ENCODE peak calls at places on chromosome 22, in seven cellular contexts. E, U, I, H, Y, Q and C are unnamed samples. For H3K4me1, the result is how much of the 10 kb centered on the place peaks cover.

GRCh38 chr22:29457730-29458129 is 19.3 kb downstream of the RFPL1 start:
- DNase-seq in E (no peak), U (peak), I (peak), H (peak), Y (no peak), Q (peak), C (peak)

GRCh38 chr22:35275580-35275979 is 18.3 kb downstream of the HMGXB4 start:
- DNase-seq in E (no peak), U (no peak), I (no peak), H (no peak), Y (no peak), Q (no peak), C (no peak)

GRCh38 chr22:41367039-41367679 is 14.6 kb upstream of the TEF start:
- DNase-seq in E (peak), U (no peak), I (peak), H (peak), Y (peak), Q (peak), C (peak)

GRCh38 chr22:25629613-25630012 is 65.1 kb downstream of the GRK3 start:
- DNase-seq in E (no peak), U (no peak), I (no peak), H (no peak), Y (no peak), Q (no peak), C (no peak)

GRCh38 chr22:38202437-38203089 is 769 bp downstream of the MAFF start:
- DNase-seq in E (peak), U (peak), I (peak), H (peak), Y (peak), Q (peak), C (peak)

GRCh38 chr22:37229805-37230672 is 14.0 kb downstream of the RAC2 start:
- DNase-seq in E (no peak), U (peak), I (peak), H (no peak), Y (no peak), Q (no peak), C (no peak)

GRCh38 chr22:49119551-49119952 is 708.1 kb downstream of the BRD1 start:
- DNase-seq in E (no peak), U (no peak), I (peak), H (peak), Y (no peak), Q (no peak), C (no peak)

GRCh38 chr22:24071686-24072085 is 60.6 kb downstream of the CABIN1 start:
- DNase-seq in E (no peak), U (no peak), I (peak), H (no peak), Y (no peak), Q (no peak), C (no peak)

GRCh38 chr22:49021926-49022815 is 805.5 kb downstream of the BRD1 start:
- DNase-seq in E (peak), U (no peak), I (peak), H (no peak), Y (no peak), Q (no peak), C (no peak)

GRCh38 chr22:32996702-32997101 is 61.5 kb downstream of the SYN3 start:
- DNase-seq in E (no peak), U (no peak), I (peak), H (no peak), Y (peak), Q (no peak), C (no peak)

GRCh38 chr22:37167176-37167980 is 17.7 kb upstream of the IL2RB start:
- DNase-seq in E (no peak), U (peak), I (peak), H (no peak), Y (peak), Q (no peak), C (no peak)

GRCh38 chr22:39467390-39467901 is 10.6 kb downstream of the MGAT3 start:
- DNase-seq in E (no peak), U (no peak), I (no peak), H (no peak), Y (no peak), Q (peak), C (no peak)

GRCh38 chr22:39469326-39469680 is 12.5 kb downstream of the MGAT3 start:
- DNase-seq in E (no peak), U (no peak), I (no peak), H (no peak), Y (no peak), Q (no peak), C (no peak)

GRCh38 chr22:39468487-39469325 is 11.9 kb downstream of the MGAT3 start:
- DNase-seq in E (no peak), U (no peak), I (no peak), H (no peak), Y (no peak), Q (no peak), C (no peak)

GRCh38 chr22:39463931-39464390 is 7.1 kb downstream of the MGAT3 start:
- DNase-seq in E (no peak), U (no peak), I (no peak), H (no peak), Y (peak), Q (no peak), C (no peak)

DNA sequence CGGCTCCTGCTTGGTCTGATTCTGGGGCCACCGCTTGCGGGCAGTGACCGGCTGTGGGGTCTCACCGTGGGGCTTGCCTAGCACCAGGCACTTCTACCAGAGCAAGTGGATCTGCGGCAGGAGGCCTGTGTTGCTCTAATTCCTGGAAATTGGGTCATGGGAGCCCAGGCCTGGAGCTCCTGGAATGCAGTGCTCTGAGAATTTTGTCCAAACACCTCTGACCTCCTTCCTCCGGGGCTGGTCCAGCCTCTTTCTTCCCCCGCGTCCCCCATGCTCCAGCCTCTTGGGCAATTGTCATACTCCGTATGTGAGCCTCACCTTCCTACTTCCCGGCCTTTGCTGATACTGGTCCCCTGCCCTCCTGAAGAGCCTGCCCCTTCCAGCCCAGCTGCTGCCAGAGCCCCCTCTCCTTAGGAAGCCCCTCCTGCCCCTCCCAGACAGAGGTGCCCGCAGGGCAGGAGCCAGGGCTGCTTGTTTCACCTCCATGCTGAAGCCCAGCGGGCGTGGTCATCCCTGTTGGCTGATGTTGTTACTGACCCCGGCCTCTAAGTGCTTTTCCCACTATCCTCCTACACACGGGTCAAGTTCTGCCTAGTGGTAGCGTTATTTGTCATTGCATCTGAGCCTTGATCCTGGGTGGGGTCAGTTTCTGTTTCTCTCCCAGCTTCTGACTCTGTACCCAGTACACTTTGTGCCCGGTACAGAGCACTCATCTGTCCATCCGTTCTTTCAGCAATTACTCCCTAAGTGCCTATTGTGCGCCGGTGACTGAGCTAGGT is 9.6 kb downstream of the MGAT3 start:
- DNase-seq in E (no peak), U (no peak), I (no peak), H (no peak), Y (no peak), Q (no peak), C (peak)
- H3K4me1 ChIP-seq in E (under half), U (under half), I (under half), H (under half), Y (under half), Q (under half), C (under half)

GRCh38 chr22:20565761-20566160 is 58.4 kb downstream of the MED15 start:
- DNase-seq in E (no peak), U (no peak), I (peak), H (no peak), Y (no peak), Q (no peak), C (no peak)
- H3K4me1 ChIP-seq in E (under half), U (half or more), I (under half), H (under half), Y (under half), Q (under half), C (under half)

DNA sequence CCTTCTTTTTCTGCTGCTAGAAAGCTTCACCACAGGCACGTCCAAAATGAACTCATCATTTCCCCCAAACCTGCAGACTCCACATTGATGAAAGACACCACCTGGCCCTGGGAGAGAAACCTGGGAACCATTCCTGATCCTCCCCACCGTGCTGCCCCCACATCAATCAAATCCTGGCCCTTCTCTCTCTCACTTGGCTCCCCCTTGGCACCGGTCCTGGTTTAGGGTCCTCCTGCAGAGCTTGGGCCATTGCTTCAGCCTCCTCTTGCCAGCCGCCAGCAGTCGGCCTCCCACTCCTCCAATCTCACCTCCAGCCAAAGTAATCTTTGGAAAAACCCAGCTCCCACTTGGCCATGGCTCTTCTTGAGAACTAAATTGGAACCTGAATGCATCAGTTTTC is 38.5 kb downstream of the RIBC2 start:
- DNase-seq in E (no peak), U (no peak), I (no peak), H (no peak), Y (no peak), Q (no peak), C (no peak)
- H3K4me1 ChIP-seq in E (under half), U (under half), I (under half), H (under half), Y (under half), Q (under half), C (under half)

DNA sequence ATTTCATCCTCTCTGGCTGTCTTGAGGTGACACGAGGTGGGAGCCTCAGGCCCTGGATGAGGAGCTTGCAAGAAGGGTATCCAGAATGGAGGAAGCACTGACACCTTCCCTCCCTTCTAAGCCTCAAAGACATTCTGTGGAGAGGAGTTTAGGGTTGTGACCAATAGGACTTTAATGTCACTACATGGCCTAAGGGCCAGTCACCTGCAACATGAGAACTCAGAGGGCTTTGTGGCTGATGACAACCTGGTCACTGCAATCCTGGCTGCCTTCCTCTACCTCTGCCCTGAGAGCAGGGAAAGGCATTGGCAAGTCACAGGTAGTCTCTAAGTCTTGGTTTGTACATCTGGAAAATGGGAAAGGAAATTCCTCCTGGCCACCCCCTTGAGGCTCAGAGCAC is 33.7 kb downstream of the PISD start:
- DNase-seq in E (no peak), U (no peak), I (no peak), H (no peak), Y (no peak), Q (no peak), C (no peak)
- H3K4me1 ChIP-seq in E (under half), U (under half), I (under half), H (under half), Y (under half), Q (under half), C (under half)

GRCh38 chr22:42695294-42695693 is 25.4 kb downstream of the A4GALT start:
- DNase-seq in E (no peak), U (no peak), I (peak), H (no peak), Y (peak), Q (no peak), C (no peak)
- H3K4me1 ChIP-seq in E (under half), U (under half), I (under half), H (under half), Y (half or more), Q (under half), C (under half)

GRCh38 chr22:46112405-46112804 is 37.9 kb upstream of the PPARA start:
- DNase-seq in E (no peak), U (no peak), I (no peak), H (no peak), Y (no peak), Q (no peak), C (no peak)

GRCh38 chr22:46109474-46110003 is 40.8 kb upstream of the PPARA start:
- DNase-seq in E (no peak), U (no peak), I (no peak), H (no peak), Y (no peak), Q (no peak), C (no peak)

GRCh38 chr22:46111645-46112306 is 38.5 kb upstream of the PPARA start:
- DNase-seq in E (no peak), U (no peak), I (peak), H (peak), Y (no peak), Q (peak), C (no peak)

GRCh38 chr22:46108564-46109473 is 41.5 kb upstream of the PPARA start:
- DNase-seq in E (peak), U (no peak), I (no peak), H (peak), Y (peak), Q (peak), C (peak)

GRCh38 chr22:46110215-46110614 is 40.1 kb upstream of the PPARA start:
- DNase-seq in E (no peak), U (no peak), I (no peak), H (peak), Y (peak), Q (no peak), C (no peak)
- H3K4me1 ChIP-seq in E (under half), U (under half), I (under half), H (under half), Y (half or more), Q (under half), C (under half)

DNA sequence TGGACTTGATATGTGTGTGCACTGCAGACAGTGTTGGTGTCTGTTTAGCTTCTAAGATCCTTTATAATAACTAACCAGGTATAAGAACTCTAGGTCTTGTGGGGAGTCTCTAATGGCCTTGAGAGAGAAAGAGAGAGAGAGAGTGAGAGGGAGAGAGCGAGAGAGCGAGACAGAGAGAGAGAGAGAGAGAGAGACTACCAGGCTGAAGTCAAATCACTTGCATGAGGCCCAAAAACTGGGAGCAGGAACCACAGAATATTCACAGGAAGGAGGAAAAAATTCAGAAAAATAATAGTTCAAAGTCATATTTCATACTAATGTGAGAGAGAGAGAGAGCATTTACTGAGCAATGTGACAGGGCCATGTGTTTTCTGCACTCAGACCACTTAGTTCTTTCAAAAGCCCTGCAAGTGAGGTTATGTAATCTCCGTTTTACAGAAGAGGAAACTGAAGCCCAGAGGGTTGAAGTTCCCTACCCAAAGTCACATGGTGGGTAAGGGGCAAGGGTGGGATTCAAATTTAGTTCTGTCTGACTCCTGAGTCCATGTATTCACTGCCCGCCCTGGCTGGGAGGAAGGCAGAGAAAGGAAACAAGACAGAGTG is 8.5 kb upstream of the MIAT start:
- DNase-seq in E (no peak), U (no peak), I (no peak), H (no peak), Y (no peak), Q (no peak), C (no peak)
- H3K4me1 ChIP-seq in E (under half), U (under half), I (under half), H (under half), Y (under half), Q (half or more), C (under half)